ENCODE peak calls at places on chromosomes 11 and 22, in nine cellular contexts. K is IMR-90, M is fibroblast of the aortic adventitia, T is tibial artery, P is AG04450, E is glutamatergic neuron, O is thoracic aorta, W is heart right ventricle, R is A549. C is an unnamed sample.

GRCh38 chr22:32796865-32797573 is 4.5 kb upstream of the TIMP3 start:
- DNase-seq in K (peak; percentile 83), M (peak; percentile 81), T (peak; percentile 85), P (peak; percentile 63), E (peak; percentile 73), O (peak; percentile 51), W (peak; percentile 74), R (peak; percentile 35), C (peak; percentile 68)

GRCh38 chr11:69358398-69359080 is 64.6 kb downstream of the MYEOV start:
- DNase-seq in K (no peak), M (no peak), T (peak; percentile 59), P (no peak), E (no peak), O (no peak), W (no peak), R (no peak), C (no peak)

GRCh38 chr11:45405916-45406670 is 120.0 kb upstream of the SYT13 start:
- DNase-seq in K (peak; percentile 23), M (peak; percentile 42), T (no peak), P (no peak), E (no peak), O (no peak), W (no peak), R (peak; percentile 13), C (peak; percentile 24)

GRCh38 chr11:23730307-23730998 is 766.4 kb upstream of the LUZP2 start:
- DNase-seq in K (no peak), M (no peak), T (no peak), P (no peak), E (no peak), O (no peak), W (no peak), R (no peak), C (no peak)

GRCh38 chr11:62574363-62575057 is 819 bp upstream of the EEF1G start:
- DNase-seq in K (peak; percentile 29), M (peak; percentile 35), T (peak; percentile 75), P (no peak), E (no peak), O (no peak), W (peak; percentile 53), R (no peak), C (no peak)

GRCh38 chr11:123303924-123304323 is 108.9 kb upstream of the CLMP start:
- DNase-seq in K (no peak), M (no peak), T (no peak), P (no peak), E (no peak), O (no peak), W (no peak), R (peak; percentile 5), C (no peak)

GRCh38 chr11:72008728-72009127 is 10.0 kb downstream of the IL18BP start:
- DNase-seq in K (no peak), M (no peak), T (no peak), P (no peak), E (no peak), O (no peak), W (no peak), R (no peak), C (no peak)

GRCh38 chr11:72321381-72321996 is 77.5 kb upstream of the PHOX2A start:
- DNase-seq in K (peak; percentile 81), M (peak; percentile 24), T (no peak), P (no peak), E (no peak), O (no peak), W (no peak), R (peak; percentile 28), C (peak; percentile 37)

GRCh38 chr11:132779487-132779886 is 752.8 kb downstream of the OPCML start:
- DNase-seq in K (peak; percentile 21), M (no peak), T (no peak), P (no peak), E (no peak), O (no peak), W (no peak), R (no peak), C (peak; percentile 49)

GRCh38 chr11:59224419-59224928 is 11.7 kb upstream of the MPEG1 start:
- DNase-seq in K (no peak), M (peak; percentile 23), T (no peak), P (no peak), E (no peak), O (no peak), W (no peak), R (no peak), C (no peak)

GRCh38 chr11:125348704-125349635 is 147.1 kb downstream of the FEZ1 start:
- DNase-seq in K (peak; percentile 19), M (peak; percentile 54), T (no peak), P (no peak), E (peak; percentile 91), O (no peak), W (peak; percentile 65), R (peak; percentile 4), C (no peak)

GRCh38 chr11:106152824-106153223 is 75.4 kb downstream of the AASDHPPT start:
- DNase-seq in K (peak; percentile 22), M (peak; percentile 11), T (no peak), P (no peak), E (no peak), O (no peak), W (no peak), R (no peak), C (peak; percentile 28)

GRCh38 chr22:48536691-48537591 is 1290.7 kb downstream of the BRD1 start:
- DNase-seq in K (no peak), M (no peak), T (no peak), P (no peak), E (no peak), O (peak; percentile 59), W (no peak), R (no peak), C (no peak)

GRCh38 chr22:45846952-45847351 is 130.0 kb downstream of the WNT7B start:
- DNase-seq in K (no peak), M (no peak), T (no peak), P (no peak), E (no peak), O (no peak), W (no peak), R (no peak), C (no peak)

GRCh38 chr11:115961168-115962003 is 457.2 kb upstream of the CADM1 start:
- DNase-seq in K (no peak), M (no peak), T (no peak), P (no peak), E (peak; percentile 32), O (no peak), W (no peak), R (no peak), C (no peak)

GRCh38 chr11:70111269-70112016 is 33.3 kb downstream of the ANO1 start:
- DNase-seq in K (peak; percentile 67), M (no peak), T (no peak), P (peak; percentile 27), E (peak; percentile 38), O (no peak), W (peak; percentile 80), R (peak; percentile 39), C (peak; percentile 45)

GRCh38 chr11:112694244-112694643 is 267.0 kb upstream of the NCAM1 start:
- DNase-seq in K (no peak), M (no peak), T (no peak), P (no peak), E (no peak), O (no peak), W (no peak), R (no peak), C (no peak)

GRCh38 chr11:112693781-112694180 is 267.4 kb upstream of the NCAM1 start:
- DNase-seq in K (no peak), M (no peak), T (no peak), P (no peak), E (no peak), O (no peak), W (no peak), R (no peak), C (no peak)

GRCh38 chr11:112697779-112698178 is 263.4 kb upstream of the NCAM1 start:
- DNase-seq in K (no peak), M (no peak), T (no peak), P (no peak), E (no peak), O (no peak), W (no peak), R (no peak), C (no peak)

GRCh38 chr11:112697371-112697770 is 263.8 kb upstream of the NCAM1 start:
- DNase-seq in K (no peak), M (no peak), T (no peak), P (no peak), E (no peak), O (no peak), W (no peak), R (no peak), C (no peak)

GRCh38 chr11:112694813-112695212 is 266.4 kb upstream of the NCAM1 start:
- DNase-seq in K (no peak), M (peak; percentile 13), T (no peak), P (no peak), E (no peak), O (no peak), W (no peak), R (peak; percentile 3), C (no peak)
- TF ChIP-seq CTCF in K (no peak), M (no peak), T (no peak), P (no peak), E (no peak), O (no peak), W (no peak), R (no peak), C (no peak)

GRCh38 chr11:114400222-114400973 is at the start of the genes C11orf71 and RBM7:
- DNase-seq in K (peak; percentile 99), M (peak; percentile 99), T (peak; percentile 99), P (peak; percentile 99), E (peak; percentile 98), O (peak; percentile 91), W (peak; percentile 99), R (peak; percentile 98), C (peak; percentile 99)
- TF ChIP-seq CTCF in K (no peak), M (peak; percentile 11), T (peak; percentile 10), P (peak; percentile 1), E (no peak), O (peak; percentile 5), W (peak; percentile 19), R (no peak), C (peak; percentile 51)

GRCh38 chr22:31150615-31151014 is 9.4 kb upstream of the RNF185 start:
- DNase-seq in K (no peak), M (no peak), T (no peak), P (no peak), E (no peak), O (no peak), W (no peak), R (no peak), C (no peak)
- TF ChIP-seq CTCF in K (peak; percentile 28), M (peak; percentile 41), T (no peak), P (peak; percentile 58), E (peak; percentile 65), O (no peak), W (no peak), R (peak; percentile 6), C (peak; percentile 74)

DNA sequence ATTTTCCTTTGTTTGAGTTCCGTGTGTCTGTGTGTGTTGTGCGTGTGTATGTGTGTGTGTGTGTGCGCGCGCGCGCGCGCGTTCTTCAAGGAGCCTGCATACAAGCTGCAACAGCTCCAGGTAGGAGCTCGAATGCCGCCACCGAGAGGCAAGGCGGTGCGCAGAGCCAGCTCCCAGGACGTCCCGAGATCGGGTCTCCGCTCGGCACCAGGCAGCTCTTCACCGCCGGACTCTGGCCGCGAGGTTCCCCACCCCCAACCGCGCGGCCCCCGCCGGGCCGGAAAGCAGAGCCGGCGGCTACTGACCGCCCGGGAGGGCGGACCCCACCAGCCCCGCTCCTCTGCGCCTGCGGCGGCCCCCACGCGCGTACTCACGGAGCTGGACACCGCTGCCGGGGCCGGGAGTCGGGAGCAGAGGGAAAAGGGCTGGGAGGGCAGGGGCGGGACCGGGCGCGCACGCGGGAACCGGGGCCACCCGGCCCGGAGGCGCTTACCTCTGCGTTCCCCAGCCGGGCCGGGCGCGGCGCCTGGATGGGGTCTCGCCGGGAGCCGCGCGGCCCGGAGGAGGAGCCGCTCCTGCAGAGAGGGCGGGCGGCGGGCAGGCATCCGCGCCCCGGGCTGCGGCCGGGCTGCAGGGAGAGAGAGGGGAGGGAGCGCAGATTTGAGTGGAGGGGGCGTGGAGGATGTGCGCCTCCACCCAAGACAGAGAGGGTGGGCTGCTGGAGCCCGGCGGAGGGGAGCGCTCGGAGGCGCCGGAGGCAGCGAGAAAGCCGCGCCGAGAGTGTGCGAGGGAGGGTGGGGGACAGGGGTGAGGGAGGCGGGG is 40.3 kb upstream of the AKIP1 start:
- DNase-seq in K (peak; percentile 75), M (peak; percentile 74), T (peak; percentile 69), P (peak; percentile 29), E (peak; percentile 69), O (no peak), W (peak; percentile 59), R (peak; percentile 86), C (peak; percentile 50)
- TF ChIP-seq CTCF in K (no peak), M (no peak), T (no peak), P (no peak), E (no peak), O (no peak), W (no peak), R (no peak), C (peak; percentile 3)